ENCODE peak calls at places on chromosomes 11 and 22, in ten cellular contexts. L is coronary artery, U is astrocyte, E is MG63, J is brain microvascular endothelial cell, Q is DND-41, T is right cardiac atrium, B is heart left ventricle, X is NB4, G is cardiac fibroblast. D is an unnamed sample.

GRCh38 chr11:28529046-28529445 is 420.9 kb downstream of the METTL15 start:
- DNase-seq in U (peak), E (no peak), J (peak), G (peak), B (no peak), Q (no peak), X (no peak), T (no peak), L (no peak), D (no peak)

GRCh38 chr22:40247976-40248375 is 70.3 kb downstream of the TNRC6B start:
- DNase-seq in L (no peak), E (no peak), G (no peak), X (no peak), U (no peak), B (no peak), J (no peak), Q (peak), T (no peak), D (no peak)

GRCh38 chr11:119027561-119028345 is 2.9 kb downstream of the SLC37A4 start:
- DNase-seq in L (no peak), B (no peak), T (no peak), Q (no peak), G (no peak), J (no peak), U (no peak), X (no peak), E (no peak), D (no peak)

GRCh38 chr11:110908401-110909106 is 196.3 kb upstream of the ARHGAP20 start:
- DNase-seq in B (no peak), J (peak), G (peak), E (peak), U (peak), X (no peak), Q (peak), L (no peak), T (no peak), D (no peak)

GRCh38 chr11:96317985-96318384 is 25.0 kb downstream of the MAML2 start:
- DNase-seq in U (no peak), G (no peak), X (no peak), Q (no peak), T (no peak), J (no peak), B (no peak), E (no peak), L (no peak), D (no peak)

GRCh38 chr11:63915961-63916836 is 765 bp downstream of the RCOR2 start:
- DNase-seq in G (no peak), T (peak), Q (no peak), L (no peak), B (peak), U (no peak), J (no peak), E (peak), X (peak), D (no peak)

GRCh38 chr11:43419460-43419859 is 60.7 kb downstream of the TTC17 start:
- DNase-seq in Q (peak), U (peak), X (peak), G (peak), J (peak), E (no peak), B (no peak), L (no peak), T (no peak), D (peak)

GRCh38 chr11:121964591-121964990 is 151.4 kb downstream of the BLID start:
- DNase-seq in U (peak), L (no peak), X (no peak), Q (peak), E (peak), T (no peak), B (no peak), G (peak), J (peak), D (peak)

GRCh38 chr22:23763579-23764331 is 965 bp downstream of the C22orf15 start:
- DNase-seq in U (no peak), E (no peak), Q (peak), T (no peak), B (peak), L (peak), J (no peak), X (no peak), G (no peak), D (no peak)

GRCh38 chr22:18966748-18967147 is 30.7 kb upstream of the PRODH start:
- DNase-seq in L (no peak), J (no peak), B (no peak), U (no peak), E (peak), G (no peak), T (no peak), Q (no peak), X (no peak), D (no peak)

GRCh38 chr11:64358907-64359711 is at the start of gene RPS6KA4:
- DNase-seq in G (peak), Q (peak), T (peak), U (peak), E (peak), J (peak), L (peak), X (peak), B (peak), D (no peak)

GRCh38 chr11:133865466-133865865 is 20.2 kb upstream of the SPATA19 start:
- DNase-seq in T (no peak), U (no peak), G (no peak), J (no peak), B (no peak), Q (no peak), L (no peak), E (no peak), X (no peak), D (no peak)

GRCh38 chr11:119800619-119801018 is 71.6 kb upstream of the NECTIN1 start:
- DNase-seq in X (no peak), B (no peak), T (no peak), L (no peak), Q (no peak), U (no peak), J (no peak), G (no peak), E (no peak), D (no peak)

GRCh38 chr22:37214431-37215025 is 2.3 kb upstream of the SSTR3 start:
- DNase-seq in G (no peak), Q (no peak), T (no peak), U (no peak), E (no peak), X (no peak), L (no peak), B (no peak), J (no peak), D (no peak)

GRCh38 chr22:44363214-44363979 is 50.6 kb upstream of the SHISAL1 start:
- DNase-seq in E (peak), Q (no peak), T (peak), U (peak), X (peak), J (peak), L (peak), B (peak), G (peak), D (peak)

GRCh38 chr11:85875505-85875904 is 20.3 kb downstream of the CCDC83 start:
- DNase-seq in B (no peak), J (no peak), G (peak), L (no peak), X (no peak), T (no peak), E (no peak), Q (no peak), U (peak), D (no peak)

GRCh38 chr11:8006349-8006977 is 19.3 kb downstream of the EIF3F start:
- DNase-seq in T (peak), Q (peak), U (peak), B (no peak), E (peak), L (no peak), J (peak), G (peak), X (peak), D (no peak)

GRCh38 chr22:34080501-34080900 is 160.2 kb upstream of the LARGE1 start:
- DNase-seq in G (no peak), T (no peak), B (no peak), L (no peak), E (no peak), J (no peak), Q (no peak), X (peak), U (no peak), D (no peak)

GRCh38 chr11:3989251-3989650 is 105.3 kb upstream of the RRM1 start:
- DNase-seq in U (no peak), X (no peak), E (no peak), L (no peak), B (no peak), T (no peak), G (no peak), J (no peak), Q (no peak), D (no peak)

GRCh38 chr11:119115484-119116234 is 5.7 kb upstream of the HINFP start:
- DNase-seq in Q (no peak), G (no peak), U (no peak), T (peak), B (peak), E (no peak), L (peak), X (no peak), J (no peak), D (no peak)

GRCh38 chr22:50292643-50293440 is 14.6 kb downstream of the PLXNB2 start:
- DNase-seq in X (no peak), Q (no peak), B (no peak), E (no peak), J (no peak), G (no peak), T (no peak), U (no peak), L (no peak), D (no peak)

GRCh38 chr22:23214398-23214797 is 34.1 kb downstream of the BCR start:
- DNase-seq in E (no peak), U (no peak), T (no peak), L (no peak), B (peak), X (no peak), Q (no peak), G (no peak), J (no peak), D (no peak)

GRCh38 chr11:29781268-29781667 is 235.6 kb downstream of the KCNA4 start:
- DNase-seq in G (no peak), E (no peak), B (peak), L (no peak), J (no peak), T (no peak), X (no peak), U (no peak), Q (no peak), D (no peak)

GRCh38 chr11:112794321-112794720 is 166.9 kb upstream of the NCAM1 start:
- DNase-seq in Q (no peak), L (peak), J (no peak), E (peak), G (no peak), X (no peak), B (no peak), T (no peak), U (peak), D (no peak)

GRCh38 chr11:96050435-96051182 is 126.7 kb upstream of the MTMR2 start:
- DNase-seq in X (no peak), J (peak), L (no peak), E (no peak), B (no peak), T (no peak), Q (no peak), U (peak), G (peak), D (no peak)

GRCh38 chr11:20544536-20545237 is 54.7 kb upstream of the SLC6A5 start:
- DNase-seq in T (no peak), U (no peak), L (no peak), J (no peak), E (no peak), Q (no peak), X (no peak), G (no peak), B (no peak), D (no peak)

GRCh38 chr11:75344186-75344585 is 7.3 kb downstream of the ARRB1 start:
- DNase-seq in U (no peak), E (no peak), G (no peak), T (no peak), X (no peak), Q (peak), L (peak), B (no peak), J (no peak), D (no peak)

GRCh38 chr22:31344369-31345330 is 1.5 kb downstream of the PATZ1 start:
- DNase-seq in E (no peak), U (peak), L (no peak), T (peak), G (peak), Q (peak), B (peak), J (peak), X (peak), D (no peak)

GRCh38 chr11:46391578-46392420 is at the start of gene CHRM4:
- DNase-seq in T (no peak), G (no peak), L (no peak), J (no peak), X (peak), U (no peak), E (peak), Q (no peak), B (no peak), D (no peak)
- H3K4me3 ChIP-seq in T (peak), G (peak), L (peak), J (peak), X (peak), U (peak), E (peak), Q (no peak), B (peak), D (peak)

GRCh38 chr11:45870706-45871105 is 14.7 kb upstream of the MAPK8IP1 start:
- DNase-seq in X (no peak), U (no peak), Q (no peak), L (no peak), E (no peak), B (no peak), T (no peak), G (no peak), J (no peak), D (no peak)
- H3K4me3 ChIP-seq in X (no peak), U (no peak), Q (no peak), L (no peak), E (no peak), B (no peak), T (no peak), G (no peak), J (no peak), D (no peak)

GRCh38 chr11:19344661-19345518 is 104.1 kb upstream of the E2F8 start:
- DNase-seq in L (no peak), X (no peak), T (peak), Q (no peak), U (no peak), G (peak), J (no peak), B (peak), E (peak), D (no peak)
- H3K4me3 ChIP-seq in L (peak), X (no peak), T (peak), Q (no peak), U (no peak), G (peak), J (no peak), B (peak), E (no peak), D (no peak)

GRCh38 chr11:70381872-70382842 is 16.2 kb upstream of the CTTN start:
- DNase-seq in E (peak), U (peak), L (no peak), T (no peak), G (peak), X (no peak), J (peak), Q (no peak), B (no peak), D (no peak)
- H3K4me3 ChIP-seq in E (no peak), U (no peak), L (no peak), T (no peak), G (no peak), X (no peak), J (no peak), Q (no peak), B (no peak), D (no peak)

DNA sequence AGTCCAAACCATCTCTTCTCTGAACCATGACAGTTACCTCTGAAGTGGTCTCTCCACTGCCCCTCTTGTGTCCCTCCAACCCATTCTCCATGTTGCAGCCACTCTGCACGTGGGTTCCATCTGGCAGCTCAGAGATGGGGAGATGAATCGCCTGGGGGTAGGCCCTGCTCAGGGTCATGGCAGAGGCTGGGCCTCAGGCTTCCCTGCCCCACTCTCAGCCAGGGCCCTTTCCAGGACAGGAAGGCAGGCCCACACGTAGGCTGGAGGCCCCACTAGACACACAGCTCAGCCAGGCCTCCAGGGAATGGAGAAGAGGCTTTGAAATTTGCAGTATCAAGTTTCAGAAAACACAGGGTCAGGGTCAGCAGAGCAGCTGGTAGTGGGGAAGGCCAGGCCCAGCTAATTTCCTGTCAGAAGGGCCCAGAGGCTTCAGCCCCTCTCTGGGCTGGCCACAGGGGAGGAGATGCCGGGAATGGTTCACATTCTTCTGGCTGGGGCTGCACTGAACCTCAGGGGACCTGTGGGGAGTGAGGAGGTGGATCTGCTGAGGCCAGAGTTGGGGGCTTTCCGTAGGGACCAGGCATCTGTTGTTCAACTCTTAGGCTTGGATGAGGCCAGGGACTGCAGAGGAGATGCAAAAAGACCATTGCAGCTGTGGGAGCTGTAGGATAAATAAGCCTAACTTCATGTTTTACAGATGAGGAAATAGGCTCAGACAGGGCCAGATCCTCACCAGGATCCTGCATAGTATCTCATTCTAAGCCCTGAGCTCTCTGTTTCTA is 101.6 kb downstream of the SWAP70 start:
- DNase-seq in T (peak), X (peak), U (peak), E (peak), L (no peak), Q (no peak), G (peak), J (peak), B (peak), D (peak)
- H3K4me3 ChIP-seq in T (no peak), X (no peak), U (no peak), E (no peak), L (no peak), Q (no peak), G (no peak), J (no peak), B (no peak), D (no peak)